ENCODE peak calls at places on chromosomes 2 and 18, in five cellular contexts. One of them, this sample, is unnamed.

GRCh38 chr18:5900249-5900648 is 4.9 kb upstream of the TMEM200C start:
- DNase-seq in IMR-90: peak; percentile 75
- DNase-seq in mesenchymal stem cell: no peak
- DNase-seq in trophoblast cell: peak; percentile 64
- DNase-seq in neuronal stem cell: no peak
- DNase-seq in this sample: no peak

GRCh38 chr2:234502919-234503285 is 6.0 kb upstream of the ARL4C start:
- DNase-seq in IMR-90: no peak
- DNase-seq in mesenchymal stem cell: no peak
- DNase-seq in trophoblast cell: no peak
- DNase-seq in neuronal stem cell: no peak
- DNase-seq in this sample: no peak

GRCh38 chr2:42796427-42797248 is 4.3 kb upstream of the HAAO start:
- DNase-seq in IMR-90: no peak
- DNase-seq in mesenchymal stem cell: no peak
- DNase-seq in trophoblast cell: no peak
- DNase-seq in neuronal stem cell: no peak
- DNase-seq in this sample: no peak

GRCh38 chr2:205644018-205644417 is 38.3 kb upstream of the NRP2 start:
- DNase-seq in IMR-90: peak; percentile 48
- DNase-seq in mesenchymal stem cell: no peak
- DNase-seq in trophoblast cell: peak; percentile 83
- DNase-seq in neuronal stem cell: no peak
- DNase-seq in this sample: no peak

GRCh38 chr2:144364988-144365738 is 154.8 kb downstream of the ZEB2 start:
- DNase-seq in IMR-90: peak; percentile 72
- DNase-seq in mesenchymal stem cell: peak; percentile 79
- DNase-seq in trophoblast cell: peak; percentile 28
- DNase-seq in neuronal stem cell: no peak
- DNase-seq in this sample: no peak

GRCh38 chr2:105636109-105636740 is 108.5 kb upstream of the NCK2 start:
- DNase-seq in IMR-90: no peak
- DNase-seq in mesenchymal stem cell: no peak
- DNase-seq in trophoblast cell: no peak
- DNase-seq in neuronal stem cell: no peak
- DNase-seq in this sample: no peak

GRCh38 chr2:215137741-215138340 is 585 bp downstream of the ABCA12 start:
- DNase-seq in IMR-90: peak; percentile 42
- DNase-seq in mesenchymal stem cell: peak; percentile 28
- DNase-seq in trophoblast cell: peak; percentile 75
- DNase-seq in neuronal stem cell: no peak
- DNase-seq in this sample: no peak

GRCh38 chr18:45962461-45962860 is 4.7 kb downstream of the EPG5 start:
- DNase-seq in IMR-90: peak; percentile 77
- DNase-seq in mesenchymal stem cell: peak; percentile 71
- DNase-seq in trophoblast cell: peak; percentile 82
- DNase-seq in neuronal stem cell: no peak
- DNase-seq in this sample: no peak

GRCh38 chr2:137886432-137886831 is 77.8 kb upstream of the HNMT start:
- DNase-seq in IMR-90: no peak
- DNase-seq in mesenchymal stem cell: no peak
- DNase-seq in trophoblast cell: peak; percentile 73
- DNase-seq in neuronal stem cell: no peak
- DNase-seq in this sample: peak; percentile 52

GRCh38 chr2:212797484-212798205 is 259.0 kb upstream of the ERBB4 start:
- DNase-seq in IMR-90: peak; percentile 56
- DNase-seq in mesenchymal stem cell: no peak
- DNase-seq in trophoblast cell: no peak
- DNase-seq in neuronal stem cell: no peak
- DNase-seq in this sample: no peak

GRCh38 chr2:239303711-239304532 is 96.9 kb downstream of the HDAC4 start:
- DNase-seq in IMR-90: no peak
- DNase-seq in mesenchymal stem cell: no peak
- DNase-seq in trophoblast cell: no peak
- DNase-seq in neuronal stem cell: no peak
- DNase-seq in this sample: no peak

GRCh38 chr18:49247786-49248185 is 212.7 kb downstream of the DYM start:
- DNase-seq in IMR-90: peak; percentile 25
- DNase-seq in mesenchymal stem cell: no peak
- DNase-seq in trophoblast cell: no peak
- DNase-seq in neuronal stem cell: no peak
- DNase-seq in this sample: no peak

GRCh38 chr18:42675810-42676209 is 439.7 kb downstream of the RIT2 start:
- DNase-seq in IMR-90: no peak
- DNase-seq in mesenchymal stem cell: no peak
- DNase-seq in trophoblast cell: no peak
- DNase-seq in neuronal stem cell: no peak
- DNase-seq in this sample: no peak

GRCh38 chr2:186440506-186440905 is 45.6 kb upstream of the ZC3H15 start:
- DNase-seq in IMR-90: no peak
- DNase-seq in mesenchymal stem cell: no peak
- DNase-seq in trophoblast cell: peak; percentile 6
- DNase-seq in neuronal stem cell: no peak
- DNase-seq in this sample: no peak

GRCh38 chr2:63052411-63053234 is 2.0 kb downstream of the OTX1 start:
- DNase-seq in IMR-90: no peak
- DNase-seq in mesenchymal stem cell: peak; percentile 7
- DNase-seq in trophoblast cell: no peak
- DNase-seq in neuronal stem cell: no peak
- DNase-seq in this sample: peak; percentile 33

GRCh38 chr2:63054812-63055509 is 4.3 kb downstream of the OTX1 start:
- DNase-seq in IMR-90: no peak
- DNase-seq in mesenchymal stem cell: peak; percentile 2
- DNase-seq in trophoblast cell: no peak
- DNase-seq in neuronal stem cell: peak; percentile 26
- DNase-seq in this sample: peak; percentile 77

GRCh38 chr2:63051795-63052333 is 1.2 kb downstream of the OTX1 start:
- DNase-seq in IMR-90: no peak
- DNase-seq in mesenchymal stem cell: peak; percentile 5
- DNase-seq in trophoblast cell: no peak
- DNase-seq in neuronal stem cell: peak; percentile 18
- DNase-seq in this sample: peak; percentile 35

GRCh38 chr2:63053889-63054725 is 3.5 kb downstream of the OTX1 start:
- DNase-seq in IMR-90: no peak
- DNase-seq in mesenchymal stem cell: peak; percentile 43
- DNase-seq in trophoblast cell: peak; percentile 63
- DNase-seq in neuronal stem cell: peak; percentile 30
- DNase-seq in this sample: peak; percentile 90

GRCh38 chr2:63053235-63053888 is 2.7 kb downstream of the OTX1 start:
- DNase-seq in IMR-90: no peak
- DNase-seq in mesenchymal stem cell: peak; percentile 14
- DNase-seq in trophoblast cell: no peak
- DNase-seq in neuronal stem cell: no peak
- DNase-seq in this sample: no peak
- H3K27me3 ChIP-seq in IMR-90: peaks cover 97% of the 10 kb centered on the region
- H3K27me3 ChIP-seq in mesenchymal stem cell: peaks cover 94% of the 10 kb centered on the region
- H3K27me3 ChIP-seq in trophoblast cell: peaks cover 94% of the 10 kb centered on the region
- H3K27me3 ChIP-seq in neuronal stem cell: peaks cover 28% of the 10 kb centered on the region
- H3K27me3 ChIP-seq in this sample: peaks cover 80% of the 10 kb centered on the region

GRCh38 chr2:108451976-108452375 is 3.0 kb downstream of the GCC2 start:
- DNase-seq in IMR-90: no peak
- DNase-seq in mesenchymal stem cell: no peak
- DNase-seq in trophoblast cell: no peak
- DNase-seq in neuronal stem cell: no peak
- DNase-seq in this sample: no peak

GRCh38 chr2:108448678-108449409 is at the start of gene GCC2:
- DNase-seq in IMR-90: peak; percentile 91
- DNase-seq in mesenchymal stem cell: peak; percentile 95
- DNase-seq in trophoblast cell: peak; percentile 98
- DNase-seq in neuronal stem cell: peak; percentile 88
- DNase-seq in this sample: peak; percentile 97

GRCh38 chr2:108447947-108448677 is 894 bp upstream of the GCC2 start:
- DNase-seq in IMR-90: no peak
- DNase-seq in mesenchymal stem cell: no peak
- DNase-seq in trophoblast cell: no peak
- DNase-seq in neuronal stem cell: no peak
- DNase-seq in this sample: no peak

GRCh38 chr2:108446703-108447102 is 2.3 kb upstream of the GCC2 start:
- DNase-seq in IMR-90: no peak
- DNase-seq in mesenchymal stem cell: no peak
- DNase-seq in trophoblast cell: no peak
- DNase-seq in neuronal stem cell: no peak
- DNase-seq in this sample: no peak

GRCh38 chr2:108449410-108450200 is 599 bp downstream of the GCC2 start:
- DNase-seq in IMR-90: peak; percentile 38
- DNase-seq in mesenchymal stem cell: peak; percentile 68
- DNase-seq in trophoblast cell: peak; percentile 70
- DNase-seq in neuronal stem cell: no peak
- DNase-seq in this sample: no peak
- H3K23ac ChIP-seq in IMR-90: peak overlapping the region; percentile 86
- H3K23ac ChIP-seq in mesenchymal stem cell: no peak overlapping the region
- H3K23ac ChIP-seq in trophoblast cell: no peak overlapping the region
- H3K23ac ChIP-seq in neuronal stem cell: peak overlapping the region; percentile 96
- H3K23ac ChIP-seq in this sample: no peak overlapping the region

DNA sequence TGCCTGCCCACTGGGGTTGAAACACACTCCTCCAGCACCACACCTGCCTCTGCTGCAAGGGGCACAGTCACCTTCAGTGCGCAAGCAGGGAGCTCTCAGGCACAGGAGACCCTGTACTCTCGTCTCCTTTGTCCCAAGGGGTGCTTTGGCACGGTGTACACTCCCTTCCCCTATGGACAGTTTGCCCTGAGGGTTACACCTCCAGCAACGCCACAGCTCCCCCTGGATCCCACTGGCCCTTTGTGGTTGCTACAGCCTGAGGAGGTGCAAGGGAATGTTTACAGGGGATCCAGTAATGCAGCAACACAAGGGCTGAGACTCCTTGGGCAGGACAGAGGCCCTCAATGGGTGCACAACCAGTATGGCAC is 45.2 kb upstream of the FAM117B start:
- DNase-seq in IMR-90: no peak
- DNase-seq in mesenchymal stem cell: no peak
- DNase-seq in trophoblast cell: no peak
- DNase-seq in neuronal stem cell: no peak
- DNase-seq in this sample: peak; percentile 48
- H3K18ac ChIP-seq in IMR-90: no peak overlapping the region
- H3K18ac ChIP-seq in mesenchymal stem cell: no peak overlapping the region
- H3K18ac ChIP-seq in trophoblast cell: no peak overlapping the region
- H3K18ac ChIP-seq in neuronal stem cell: peak overlapping the region; percentile 13
- H3K18ac ChIP-seq in this sample: peak overlapping the region; percentile 9

DNA sequence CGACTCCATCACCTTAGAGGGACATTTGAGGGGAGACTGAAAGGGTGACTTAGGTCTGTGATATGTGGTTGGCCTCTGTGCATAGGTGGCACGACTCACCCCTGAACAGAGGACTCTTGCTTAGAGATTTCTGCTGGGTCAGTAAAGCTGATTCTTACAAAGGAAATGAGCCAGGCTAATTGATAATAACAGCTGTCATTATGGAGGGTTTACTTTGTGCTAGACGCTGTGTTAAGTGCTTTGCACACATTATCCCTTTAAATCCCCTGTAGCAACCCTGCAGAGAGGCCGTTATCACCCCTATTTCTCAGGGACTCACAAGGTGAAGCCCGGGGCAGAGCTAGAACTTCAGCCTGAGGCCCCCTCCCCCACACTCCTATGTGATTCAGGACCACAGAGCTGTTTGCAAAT is 373.3 kb downstream of the EN1 start:
- DNase-seq in IMR-90: no peak
- DNase-seq in mesenchymal stem cell: no peak
- DNase-seq in trophoblast cell: no peak
- DNase-seq in neuronal stem cell: no peak
- DNase-seq in this sample: no peak
- H3K27me3 ChIP-seq in IMR-90: peaks cover 1% of the 10 kb centered on the region
- H3K27me3 ChIP-seq in mesenchymal stem cell: peaks cover 2% of the 10 kb centered on the region
- H3K27me3 ChIP-seq in trophoblast cell: no peaks in the 10 kb centered on the region
- H3K27me3 ChIP-seq in neuronal stem cell: no peaks in the 10 kb centered on the region
- H3K27me3 ChIP-seq in this sample: no peaks in the 10 kb centered on the region

DNA sequence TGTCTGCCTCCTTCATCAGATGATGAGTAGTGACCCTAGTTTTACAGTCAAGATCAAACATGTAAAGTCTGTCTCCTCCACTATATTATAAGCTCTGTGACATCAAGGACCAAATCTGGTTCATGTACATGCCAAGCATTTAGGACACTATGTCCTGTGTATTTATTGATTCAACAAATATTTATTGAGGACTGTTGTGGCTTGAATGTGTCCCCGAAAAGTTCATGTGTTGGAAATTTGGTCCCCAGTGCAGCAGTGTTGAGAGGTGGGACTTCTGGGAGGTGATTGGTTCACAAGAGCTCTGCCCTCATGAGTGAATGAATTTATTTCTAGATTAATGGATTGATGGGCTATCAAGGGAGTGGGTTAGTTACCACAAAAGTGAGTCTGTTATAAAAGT is 46.6 kb upstream of the FRZB start:
- DNase-seq in IMR-90: no peak
- DNase-seq in mesenchymal stem cell: no peak
- DNase-seq in trophoblast cell: no peak
- DNase-seq in neuronal stem cell: no peak
- DNase-seq in this sample: no peak
- H3K23ac ChIP-seq in IMR-90: no peak overlapping the region
- H3K23ac ChIP-seq in mesenchymal stem cell: no peak overlapping the region
- H3K23ac ChIP-seq in trophoblast cell: no peak overlapping the region
- H3K23ac ChIP-seq in neuronal stem cell: no peak overlapping the region
- H3K23ac ChIP-seq in this sample: no peak overlapping the region

DNA sequence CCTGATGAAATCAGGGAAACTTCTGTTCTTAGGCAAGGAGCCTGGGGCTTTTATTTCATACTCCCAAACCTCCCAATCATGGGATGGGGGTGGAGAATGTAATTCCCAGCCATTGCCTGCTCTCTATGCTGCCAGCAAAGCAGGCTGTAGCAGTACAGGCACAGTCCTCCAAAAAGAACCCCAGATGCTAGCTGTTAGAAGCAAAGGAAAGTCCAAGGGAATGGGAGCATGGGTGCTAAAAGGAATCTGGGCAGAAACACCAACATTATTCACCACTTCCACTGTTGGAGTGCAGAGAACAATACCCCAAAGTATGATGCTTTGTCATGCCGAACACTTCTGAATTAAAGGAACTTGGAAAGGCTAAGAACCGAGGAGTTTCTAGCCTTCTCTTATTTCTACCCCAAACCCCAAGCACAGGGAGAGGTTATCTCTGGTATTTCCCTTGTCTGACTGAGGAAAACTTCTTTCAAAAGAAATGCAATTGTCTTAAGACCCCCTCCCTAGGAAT is 24.7 kb downstream of the MDH1 start:
- DNase-seq in IMR-90: no peak
- DNase-seq in mesenchymal stem cell: peak; percentile 5
- DNase-seq in trophoblast cell: peak; percentile 26
- DNase-seq in neuronal stem cell: no peak
- DNase-seq in this sample: no peak
- H3K18ac ChIP-seq in IMR-90: no peak overlapping the region
- H3K18ac ChIP-seq in mesenchymal stem cell: no peak overlapping the region
- H3K18ac ChIP-seq in trophoblast cell: peak overlapping the region; percentile 98
- H3K18ac ChIP-seq in neuronal stem cell: peak overlapping the region; percentile 38
- H3K18ac ChIP-seq in this sample: peak overlapping the region; percentile 73

GRCh38 chr18:47246027-47246971 is 5.2 kb downstream of the SKOR2 start:
- DNase-seq in IMR-90: no peak
- DNase-seq in mesenchymal stem cell: no peak
- DNase-seq in trophoblast cell: no peak
- DNase-seq in neuronal stem cell: no peak
- DNase-seq in this sample: peak; percentile 43
- H3K27me3 ChIP-seq in IMR-90: peaks cover 42% of the 10 kb centered on the region
- H3K27me3 ChIP-seq in mesenchymal stem cell: peaks cover 84% of the 10 kb centered on the region
- H3K27me3 ChIP-seq in trophoblast cell: peaks cover 54% of the 10 kb centered on the region
- H3K27me3 ChIP-seq in neuronal stem cell: peaks cover 31% of the 10 kb centered on the region
- H3K27me3 ChIP-seq in this sample: peaks cover 34% of the 10 kb centered on the region

This sample was measured in H9.